ENCODE peak calls at places on chromosomes 12 and 14, in seven cellular contexts. G is neuronal stem cell, Q is adrenal gland, Y is neural progenitor cell, P is testis, U is lower lobe of right lung, C is pancreas. N is an unnamed sample. For H3K4me1, the result is how much of the 10 kb centered on the place peaks cover.

GRCh38 chr14:88164906-88165534 is 158.0 kb downstream of the KCNK10 start:
- DNase-seq in G (no peak), Q (no peak), Y (no peak), P (no peak), U (no peak), C (no peak), N (no peak)

GRCh38 chr14:39459795-39460478 is 27.7 kb upstream of the FBXO33 start:
- DNase-seq in G (no peak), Q (no peak), Y (no peak), P (no peak), U (no peak), C (no peak), N (no peak)

GRCh38 chr12:124466200-124467128 is 100.9 kb downstream of the NCOR2 start:
- DNase-seq in G (no peak), Q (peak), Y (no peak), P (no peak), U (peak), C (no peak), N (peak)

GRCh38 chr14:99009875-99010274 is 262.1 kb downstream of the BCL11B start:
- DNase-seq in G (no peak), Q (no peak), Y (no peak), P (no peak), U (no peak), C (no peak), N (no peak)

GRCh38 chr12:104703372-104703771 is 246.6 kb downstream of the CHST11 start:
- DNase-seq in G (no peak), Q (no peak), Y (no peak), P (no peak), U (no peak), C (no peak), N (peak)

GRCh38 chr12:102702447-102703114 is 214.5 kb downstream of the PAH start:
- DNase-seq in G (peak), Q (peak), Y (peak), P (peak), U (no peak), C (peak), N (peak)

GRCh38 chr14:104536942-104537612 is 42.5 kb upstream of the C14orf180 start:
- DNase-seq in G (no peak), Q (peak), Y (no peak), P (peak), U (peak), C (no peak), N (no peak)

GRCh38 chr12:4604684-4605193 is 42.7 kb downstream of the DYRK4 start:
- DNase-seq in G (peak), Q (peak), Y (peak), P (peak), U (peak), C (peak), N (peak)

GRCh38 chr14:94145902-94146527 is 16.6 kb upstream of the IFI27L2 start:
- DNase-seq in G (no peak), Q (no peak), Y (no peak), P (no peak), U (no peak), C (no peak), N (no peak)

GRCh38 chr14:22252591-22253178 is 336.3 kb downstream of the DAD1 start:
- DNase-seq in G (no peak), Q (peak), Y (no peak), P (no peak), U (no peak), C (no peak), N (no peak)

GRCh38 chr12:27969011-27969900 is 3.3 kb downstream of the PTHLH start:
- DNase-seq in G (no peak), Q (no peak), Y (peak), P (peak), U (no peak), C (peak), N (peak)

GRCh38 chr12:9760699-9761406 is at the start of gene CD69:
- DNase-seq in G (no peak), Q (peak), Y (peak), P (peak), U (no peak), C (no peak), N (no peak)

GRCh38 chr14:105375635-105376057 is 22.7 kb upstream of the TEX22 start:
- DNase-seq in G (no peak), Q (no peak), Y (no peak), P (no peak), U (no peak), C (no peak), N (no peak)

GRCh38 chr14:100159865-100160533 is 554 bp upstream of the DEGS2 start:
- DNase-seq in G (no peak), Q (no peak), Y (peak), P (no peak), U (no peak), C (no peak), N (no peak)

GRCh38 chr12:102549691-102550090 is 69.3 kb upstream of the IGF1 start:
- DNase-seq in G (no peak), Q (no peak), Y (no peak), P (no peak), U (no peak), C (no peak), N (no peak)

GRCh38 chr14:104676694-104677505 is 12.5 kb upstream of the INF2 start:
- DNase-seq in G (no peak), Q (peak), Y (peak), P (peak), U (no peak), C (peak), N (peak)

GRCh38 chr12:84856156-84856900 is 56.3 kb downstream of the SLC6A15 start:
- DNase-seq in G (no peak), Q (no peak), Y (no peak), P (no peak), U (no peak), C (no peak), N (no peak)

GRCh38 chr14:53929871-53930685 is 26.5 kb downstream of the BMP4 start:
- DNase-seq in G (no peak), Q (peak), Y (peak), P (no peak), U (no peak), C (peak), N (no peak)

GRCh38 chr12:96150442-96150841 is 43.7 kb upstream of the ELK3 start:
- DNase-seq in G (no peak), Q (no peak), Y (peak), P (no peak), U (no peak), C (no peak), N (no peak)

GRCh38 chr12:10364839-10365681 is 24.8 kb downstream of the KLRK1 start:
- DNase-seq in G (peak), Q (peak), Y (peak), P (peak), U (peak), C (peak), N (no peak)

GRCh38 chr14:21526672-21527319 is 650 bp upstream of the SALL2 start:
- DNase-seq in G (peak), Q (no peak), Y (peak), P (no peak), U (no peak), C (no peak), N (no peak)

GRCh38 chr12:115261691-115262398 is 577.9 kb upstream of the TBX3 start:
- DNase-seq in G (no peak), Q (no peak), Y (no peak), P (no peak), U (no peak), C (no peak), N (no peak)

GRCh38 chr12:83793616-83794015 is 1106.9 kb downstream of the TMTC2 start:
- DNase-seq in G (no peak), Q (no peak), Y (no peak), P (no peak), U (no peak), C (no peak), N (no peak)

GRCh38 chr12:123091230-123091629 is 59.7 kb downstream of the PITPNM2 start:
- DNase-seq in G (no peak), Q (no peak), Y (no peak), P (no peak), U (no peak), C (no peak), N (no peak)
- H3K4me1 ChIP-seq in G (under half), Q (under half), Y (under half), P (under half), U (under half), C (under half), N (under half)

DNA sequence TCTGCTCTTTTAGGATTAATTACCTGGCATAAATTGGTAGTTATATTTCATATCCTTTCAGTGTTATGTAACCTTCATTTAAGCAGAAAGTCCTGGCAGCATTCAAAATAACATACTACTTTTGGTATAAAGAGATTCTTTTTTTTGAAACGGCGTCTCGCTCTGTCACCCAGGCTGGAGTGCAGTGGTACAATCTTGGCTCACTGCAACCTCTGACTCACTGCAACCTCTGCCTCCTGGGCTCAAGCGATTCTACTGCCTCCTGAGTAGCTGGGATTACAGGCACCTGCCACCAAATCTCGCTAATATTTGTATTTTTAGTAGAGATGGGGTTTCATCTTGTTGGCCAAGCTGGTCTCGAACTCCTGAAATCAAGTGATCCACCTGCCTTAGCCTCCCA is 9.2 kb downstream of the KTN1 start:
- DNase-seq in G (no peak), Q (peak), Y (no peak), P (no peak), U (no peak), C (no peak), N (no peak)
- H3K4me1 ChIP-seq in G (under half), Q (half or more), Y (under half), P (under half), U (under half), C (under half), N (under half)

GRCh38 chr12:32454075-32454474 is 54.7 kb downstream of the FGD4 start:
- DNase-seq in G (peak), Q (no peak), Y (peak), P (no peak), U (no peak), C (no peak), N (no peak)

GRCh38 chr12:32451816-32452215 is 52.5 kb downstream of the FGD4 start:
- DNase-seq in G (no peak), Q (no peak), Y (no peak), P (no peak), U (no peak), C (no peak), N (no peak)

GRCh38 chr12:32455607-32456063 is 56.3 kb downstream of the FGD4 start:
- DNase-seq in G (peak), Q (peak), Y (peak), P (no peak), U (no peak), C (no peak), N (no peak)

GRCh38 chr12:32457251-32458025 is 58.1 kb downstream of the FGD4 start:
- DNase-seq in G (no peak), Q (no peak), Y (no peak), P (no peak), U (no peak), C (no peak), N (no peak)

DNA sequence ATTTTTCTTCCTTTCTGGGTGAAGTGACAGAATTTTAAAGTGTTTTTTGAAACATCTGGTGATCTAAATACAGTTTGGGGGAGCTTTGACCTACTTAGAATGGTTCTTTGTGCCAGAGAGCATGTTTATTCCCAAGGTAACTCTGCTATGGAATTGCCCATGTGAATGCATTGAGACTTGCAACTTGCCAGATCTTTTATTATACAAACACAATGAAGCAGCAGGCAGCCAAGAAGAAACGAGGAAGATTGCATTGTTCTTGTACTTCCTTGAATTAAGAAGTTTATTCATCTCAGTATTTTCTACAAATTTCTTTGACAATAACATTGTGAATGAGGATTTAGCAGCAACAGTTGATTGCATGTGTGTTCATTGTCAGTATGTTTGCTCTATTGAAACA is 55.5 kb downstream of the FGD4 start:
- DNase-seq in G (peak), Q (no peak), Y (peak), P (no peak), U (no peak), C (no peak), N (no peak)
- H3K4me1 ChIP-seq in G (under half), Q (under half), Y (half or more), P (under half), U (under half), C (under half), N (under half)

GRCh38 chr12:6328045-6328779 is 13.7 kb downstream of the TNFRSF1A start:
- DNase-seq in G (no peak), Q (peak), Y (no peak), P (no peak), U (no peak), C (no peak), N (no peak)

GRCh38 chr12:6327159-6327558 is 14.7 kb downstream of the TNFRSF1A start:
- DNase-seq in G (no peak), Q (peak), Y (no peak), P (no peak), U (no peak), C (no peak), N (no peak)

GRCh38 chr12:6324936-6325750 is 14.7 kb downstream of the PLEKHG6 start:
- DNase-seq in G (no peak), Q (no peak), Y (no peak), P (no peak), U (no peak), C (no peak), N (no peak)

GRCh38 chr12:6327591-6328041 is 14.3 kb downstream of the TNFRSF1A start:
- DNase-seq in G (no peak), Q (peak), Y (no peak), P (peak), U (no peak), C (no peak), N (no peak)

GRCh38 chr12:6326316-6326959 is 15.4 kb downstream of the TNFRSF1A start:
- DNase-seq in G (no peak), Q (peak), Y (peak), P (peak), U (no peak), C (no peak), N (no peak)
- H3K4me1 ChIP-seq in G (under half), Q (half or more), Y (under half), P (half or more), U (half or more), C (under half), N (under half)

DNA sequence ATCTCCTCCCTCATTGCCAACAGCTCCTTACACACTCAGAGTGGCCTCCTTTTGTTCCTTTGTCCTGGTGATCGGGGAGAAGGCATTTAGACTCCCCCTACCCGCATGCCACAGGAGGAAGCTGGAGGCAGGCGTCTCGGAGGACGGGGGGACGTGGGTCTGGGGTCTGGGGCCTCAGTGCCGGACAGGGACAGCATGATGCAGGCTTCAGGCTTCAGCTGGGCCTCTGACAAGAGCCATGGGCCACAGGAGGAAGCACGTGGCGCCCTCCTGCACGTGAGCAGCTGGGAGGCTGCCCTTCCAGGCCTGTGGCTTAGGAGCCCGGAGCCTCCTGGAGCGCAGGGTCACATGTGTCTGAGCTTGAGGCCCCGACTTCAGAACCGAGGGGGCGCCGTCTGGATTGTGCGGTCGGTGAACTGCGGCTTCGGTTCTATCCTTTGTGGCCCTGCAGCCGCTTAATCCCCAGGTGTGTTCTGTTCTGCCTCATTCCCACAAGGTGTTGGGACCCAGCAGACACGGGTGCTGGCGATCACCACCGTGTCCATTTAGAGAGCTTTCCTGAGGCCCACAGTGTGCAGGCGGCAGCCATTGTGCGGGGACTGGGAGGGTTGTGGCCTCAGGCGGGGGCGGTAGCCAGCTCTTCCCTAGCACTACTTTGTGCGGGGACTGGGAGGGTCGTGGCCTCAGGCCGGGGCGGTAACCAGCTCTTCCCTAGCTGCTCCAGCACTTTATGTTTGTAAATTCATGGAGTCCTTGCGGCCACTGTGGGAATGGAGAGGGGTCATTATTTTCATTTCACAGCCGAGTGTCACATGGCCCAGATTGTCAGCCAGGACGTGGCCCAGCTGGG is 150.1 kb downstream of the ADGRD1 start:
- DNase-seq in G (peak), Q (no peak), Y (peak), P (no peak), U (no peak), C (no peak), N (peak)
- H3K4me1 ChIP-seq in G (under half), Q (under half), Y (under half), P (under half), U (under half), C (under half), N (under half)

N was measured in aorta.